ENCODE peak calls at places on chromosomes 6 and 20, in six cellular contexts. One of them, this sample, is unnamed.

GRCh38 chr6:38415231-38416005 is 224.3 kb downstream of the BTBD9 start:
- DNase-seq in cardiac fibroblast: no peak
- DNase-seq in WERI-Rb-1: no peak
- DNase-seq in astrocyte of the spinal cord: no peak
- DNase-seq in brain microvascular endothelial cell: no peak
- DNase-seq in tibial artery: no peak
- DNase-seq in this sample: no peak

GRCh38 chr20:50918403-50918802 is 12.8 kb downstream of the ADNP start:
- DNase-seq in brain microvascular endothelial cell: no peak
- DNase-seq in astrocyte of the spinal cord: peak; percentile 47
- DNase-seq in cardiac fibroblast: peak; percentile 72
- DNase-seq in tibial artery: no peak
- DNase-seq in WERI-Rb-1: no peak
- DNase-seq in this sample: peak; percentile 44

GRCh38 chr6:52933778-52934177 is 24.3 kb upstream of the GSTA3 start:
- DNase-seq in tibial artery: no peak
- DNase-seq in WERI-Rb-1: no peak
- DNase-seq in cardiac fibroblast: no peak
- DNase-seq in brain microvascular endothelial cell: no peak
- DNase-seq in astrocyte of the spinal cord: no peak
- DNase-seq in this sample: no peak

GRCh38 chr6:32183483-32184083 is 470 bp downstream of the AGER start:
- DNase-seq in brain microvascular endothelial cell: no peak
- DNase-seq in WERI-Rb-1: no peak
- DNase-seq in tibial artery: no peak
- DNase-seq in cardiac fibroblast: no peak
- DNase-seq in astrocyte of the spinal cord: no peak
- DNase-seq in this sample: no peak

GRCh38 chr6:25608562-25609174 is 43.3 kb upstream of the SCGN start:
- DNase-seq in WERI-Rb-1: no peak
- DNase-seq in brain microvascular endothelial cell: no peak
- DNase-seq in cardiac fibroblast: no peak
- DNase-seq in astrocyte of the spinal cord: no peak
- DNase-seq in tibial artery: no peak
- DNase-seq in this sample: no peak

GRCh38 chr6:8279094-8279805 is 156.1 kb downstream of the SLC35B3 start:
- DNase-seq in WERI-Rb-1: no peak
- DNase-seq in brain microvascular endothelial cell: no peak
- DNase-seq in tibial artery: no peak
- DNase-seq in astrocyte of the spinal cord: no peak
- DNase-seq in cardiac fibroblast: no peak
- DNase-seq in this sample: no peak

GRCh38 chr6:4759997-4760396 is 16.2 kb upstream of the CDYL start:
- DNase-seq in tibial artery: no peak
- DNase-seq in astrocyte of the spinal cord: no peak
- DNase-seq in cardiac fibroblast: no peak
- DNase-seq in brain microvascular endothelial cell: no peak
- DNase-seq in WERI-Rb-1: no peak
- DNase-seq in this sample: no peak

GRCh38 chr6:113742342-113742741 is 114.8 kb upstream of the MARCKS start:
- DNase-seq in tibial artery: no peak
- DNase-seq in astrocyte of the spinal cord: no peak
- DNase-seq in cardiac fibroblast: no peak
- DNase-seq in brain microvascular endothelial cell: no peak
- DNase-seq in WERI-Rb-1: no peak
- DNase-seq in this sample: no peak

GRCh38 chr6:167127785-167128531 is 5.1 kb downstream of the CCR6 start:
- DNase-seq in brain microvascular endothelial cell: no peak
- DNase-seq in cardiac fibroblast: no peak
- DNase-seq in WERI-Rb-1: no peak
- DNase-seq in astrocyte of the spinal cord: no peak
- DNase-seq in tibial artery: no peak
- DNase-seq in this sample: no peak

GRCh38 chr6:113829702-113830058 is 27.5 kb upstream of the MARCKS start:
- DNase-seq in tibial artery: no peak
- DNase-seq in brain microvascular endothelial cell: peak; percentile 33
- DNase-seq in WERI-Rb-1: no peak
- DNase-seq in cardiac fibroblast: peak; percentile 21
- DNase-seq in astrocyte of the spinal cord: peak; percentile 81
- DNase-seq in this sample: no peak

GRCh38 chr20:23606652-23607049 is 934 bp upstream of the CST9 start:
- DNase-seq in brain microvascular endothelial cell: peak; percentile 64
- DNase-seq in WERI-Rb-1: peak; percentile 83
- DNase-seq in cardiac fibroblast: peak; percentile 76
- DNase-seq in astrocyte of the spinal cord: peak; percentile 71
- DNase-seq in tibial artery: peak; percentile 85
- DNase-seq in this sample: no peak

GRCh38 chr6:124298682-124299081 is 495.0 kb downstream of the NKAIN2 start:
- DNase-seq in astrocyte of the spinal cord: no peak
- DNase-seq in WERI-Rb-1: peak; percentile 20
- DNase-seq in tibial artery: no peak
- DNase-seq in brain microvascular endothelial cell: no peak
- DNase-seq in cardiac fibroblast: no peak
- DNase-seq in this sample: no peak

GRCh38 chr6:15515660-15516375 is 147.0 kb downstream of the DTNBP1 start:
- DNase-seq in cardiac fibroblast: no peak
- DNase-seq in tibial artery: no peak
- DNase-seq in brain microvascular endothelial cell: no peak
- DNase-seq in WERI-Rb-1: no peak
- DNase-seq in astrocyte of the spinal cord: no peak
- DNase-seq in this sample: no peak
- H3K4me3 ChIP-seq in cardiac fibroblast: no peak overlapping the region
- H3K4me3 ChIP-seq in tibial artery: no peak overlapping the region
- H3K4me3 ChIP-seq in brain microvascular endothelial cell: no peak overlapping the region
- H3K4me3 ChIP-seq in WERI-Rb-1: no peak overlapping the region
- H3K4me3 ChIP-seq in astrocyte of the spinal cord: no peak overlapping the region
- H3K4me3 ChIP-seq in this sample: no peak overlapping the region

GRCh38 chr6:37259191-37259590 is 1.2 kb upstream of the TMEM217 start:
- DNase-seq in tibial artery: no peak
- DNase-seq in astrocyte of the spinal cord: no peak
- DNase-seq in WERI-Rb-1: no peak
- DNase-seq in cardiac fibroblast: peak; percentile 48
- DNase-seq in brain microvascular endothelial cell: no peak
- DNase-seq in this sample: no peak
- H3K4me3 ChIP-seq in tibial artery: no peak overlapping the region
- H3K4me3 ChIP-seq in astrocyte of the spinal cord: no peak overlapping the region
- H3K4me3 ChIP-seq in WERI-Rb-1: no peak overlapping the region
- H3K4me3 ChIP-seq in cardiac fibroblast: no peak overlapping the region
- H3K4me3 ChIP-seq in brain microvascular endothelial cell: no peak overlapping the region
- H3K4me3 ChIP-seq in this sample: peak overlapping the region; percentile 98

GRCh38 chr20:2796011-2796660 is 4.3 kb downstream of the CPXM1 start:
- DNase-seq in astrocyte of the spinal cord: no peak
- DNase-seq in WERI-Rb-1: no peak
- DNase-seq in tibial artery: no peak
- DNase-seq in cardiac fibroblast: no peak
- DNase-seq in brain microvascular endothelial cell: no peak
- DNase-seq in this sample: no peak

GRCh38 chr20:2798814-2799213 is 1.6 kb downstream of the CPXM1 start:
- DNase-seq in astrocyte of the spinal cord: peak; percentile 62
- DNase-seq in tibial artery: no peak
- DNase-seq in WERI-Rb-1: no peak
- DNase-seq in cardiac fibroblast: peak; percentile 30
- DNase-seq in brain microvascular endothelial cell: no peak
- DNase-seq in this sample: no peak

GRCh38 chr20:2798095-2798805 is 2.2 kb downstream of the CPXM1 start:
- DNase-seq in brain microvascular endothelial cell: no peak
- DNase-seq in cardiac fibroblast: no peak
- DNase-seq in WERI-Rb-1: no peak
- DNase-seq in astrocyte of the spinal cord: no peak
- DNase-seq in tibial artery: no peak
- DNase-seq in this sample: no peak

GRCh38 chr20:2795451-2795850 is 5.0 kb downstream of the CPXM1 start:
- DNase-seq in tibial artery: no peak
- DNase-seq in cardiac fibroblast: no peak
- DNase-seq in astrocyte of the spinal cord: no peak
- DNase-seq in brain microvascular endothelial cell: no peak
- DNase-seq in WERI-Rb-1: no peak
- DNase-seq in this sample: no peak

DNA sequence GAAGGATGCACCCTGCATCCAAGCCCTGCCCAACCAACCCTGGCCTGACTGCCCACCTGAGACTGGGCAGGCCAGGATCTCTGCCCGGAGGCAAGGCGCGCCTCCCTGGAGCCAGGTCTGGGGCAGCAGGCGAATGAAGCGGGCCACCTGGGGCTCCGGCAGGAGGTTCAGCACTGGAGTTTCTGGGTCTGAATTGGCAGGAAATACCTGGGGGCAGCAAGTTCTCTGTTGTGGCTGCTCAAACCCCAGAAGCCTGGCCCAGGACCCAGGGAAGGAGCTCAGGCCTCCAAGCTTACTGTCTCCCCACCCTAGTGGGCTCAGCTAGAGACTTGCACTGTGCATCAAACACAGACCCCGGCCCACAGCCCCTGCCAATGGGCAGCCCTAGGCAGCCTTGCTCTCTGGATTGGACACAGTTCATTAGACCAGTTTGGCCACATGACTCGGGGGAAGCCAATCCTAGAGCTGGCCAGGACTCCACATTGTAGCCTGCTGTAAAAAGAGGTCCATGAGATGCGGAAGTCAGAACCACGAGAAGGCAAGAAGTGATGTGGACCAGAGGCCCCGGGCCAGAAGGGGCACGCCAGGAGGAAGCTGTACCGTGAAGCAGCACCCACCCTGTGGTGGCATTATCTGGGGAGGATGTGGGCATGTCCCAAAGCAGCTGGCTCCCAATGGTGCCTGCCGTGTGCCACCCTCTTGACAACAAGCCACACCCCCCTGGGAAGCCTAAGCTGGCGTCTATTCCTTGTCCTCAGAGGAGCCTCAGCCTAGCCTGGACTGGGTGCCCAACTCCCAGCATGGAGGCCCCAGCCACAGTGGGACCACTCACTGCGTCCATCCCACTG is 3.1 kb downstream of the CPXM1 start:
- DNase-seq in WERI-Rb-1: no peak
- DNase-seq in astrocyte of the spinal cord: no peak
- DNase-seq in tibial artery: no peak
- DNase-seq in cardiac fibroblast: no peak
- DNase-seq in brain microvascular endothelial cell: no peak
- DNase-seq in this sample: no peak
- H3K4me3 ChIP-seq in WERI-Rb-1: no peak overlapping the region
- H3K4me3 ChIP-seq in astrocyte of the spinal cord: no peak overlapping the region
- H3K4me3 ChIP-seq in tibial artery: no peak overlapping the region
- H3K4me3 ChIP-seq in cardiac fibroblast: no peak overlapping the region
- H3K4me3 ChIP-seq in brain microvascular endothelial cell: no peak overlapping the region
- H3K4me3 ChIP-seq in this sample: no peak overlapping the region

GRCh38 chr20:62293111-62293784 is 9.5 kb upstream of the ADRM1 start:
- DNase-seq in WERI-Rb-1: no peak
- DNase-seq in cardiac fibroblast: no peak
- DNase-seq in brain microvascular endothelial cell: no peak
- DNase-seq in astrocyte of the spinal cord: no peak
- DNase-seq in tibial artery: no peak
- DNase-seq in this sample: no peak
- H3K4me3 ChIP-seq in WERI-Rb-1: no peak overlapping the region
- H3K4me3 ChIP-seq in cardiac fibroblast: no peak overlapping the region
- H3K4me3 ChIP-seq in brain microvascular endothelial cell: no peak overlapping the region
- H3K4me3 ChIP-seq in astrocyte of the spinal cord: no peak overlapping the region
- H3K4me3 ChIP-seq in tibial artery: no peak overlapping the region
- H3K4me3 ChIP-seq in this sample: no peak overlapping the region

DNA sequence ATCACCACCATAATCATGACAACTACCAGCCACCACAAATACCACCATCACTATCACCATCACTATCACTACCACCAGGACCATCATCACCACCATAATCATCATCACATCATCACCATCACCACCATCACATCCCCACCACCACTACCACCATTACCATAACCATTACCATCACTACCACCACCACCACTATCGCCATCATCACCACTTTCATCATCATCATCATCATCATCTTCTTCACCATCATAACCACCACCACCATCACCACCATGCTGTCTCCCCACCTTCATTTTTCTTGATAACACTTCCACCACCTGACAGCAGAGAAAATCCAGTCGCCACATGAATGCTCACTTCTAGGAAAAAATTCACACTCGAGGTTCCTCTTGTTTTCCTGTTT is 253.6 kb downstream of the ANKRD60 start:
- DNase-seq in cardiac fibroblast: no peak
- DNase-seq in tibial artery: no peak
- DNase-seq in WERI-Rb-1: no peak
- DNase-seq in astrocyte of the spinal cord: no peak
- DNase-seq in brain microvascular endothelial cell: no peak
- DNase-seq in this sample: no peak
- H3K4me3 ChIP-seq in cardiac fibroblast: no peak overlapping the region
- H3K4me3 ChIP-seq in tibial artery: no peak overlapping the region
- H3K4me3 ChIP-seq in WERI-Rb-1: no peak overlapping the region
- H3K4me3 ChIP-seq in astrocyte of the spinal cord: no peak overlapping the region
- H3K4me3 ChIP-seq in brain microvascular endothelial cell: no peak overlapping the region
- H3K4me3 ChIP-seq in this sample: no peak overlapping the region

DNA sequence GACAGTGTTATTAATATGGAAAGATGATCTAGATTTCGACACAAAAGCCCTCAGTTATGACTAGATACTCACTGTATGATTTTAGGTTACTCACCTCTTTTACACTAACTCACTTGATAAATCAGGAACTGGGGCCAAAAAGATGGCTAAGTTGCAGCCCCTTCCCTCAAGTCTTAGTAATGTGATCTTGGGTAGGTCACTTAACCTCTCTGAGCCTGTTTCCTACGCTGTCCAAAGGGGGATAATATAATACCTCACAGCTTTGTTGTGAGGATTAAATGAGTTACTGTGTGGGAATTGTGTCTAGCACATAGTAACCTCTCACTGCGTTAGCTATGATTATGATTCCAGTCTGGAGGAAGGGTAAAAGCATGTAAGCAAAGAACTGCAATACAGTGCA is 1.3 kb downstream of the TTI1 start:
- DNase-seq in astrocyte of the spinal cord: no peak
- DNase-seq in tibial artery: no peak
- DNase-seq in brain microvascular endothelial cell: no peak
- DNase-seq in WERI-Rb-1: no peak
- DNase-seq in cardiac fibroblast: no peak
- DNase-seq in this sample: no peak
- H3K4me3 ChIP-seq in astrocyte of the spinal cord: no peak overlapping the region
- H3K4me3 ChIP-seq in tibial artery: no peak overlapping the region
- H3K4me3 ChIP-seq in brain microvascular endothelial cell: no peak overlapping the region
- H3K4me3 ChIP-seq in WERI-Rb-1: no peak overlapping the region
- H3K4me3 ChIP-seq in cardiac fibroblast: no peak overlapping the region
- H3K4me3 ChIP-seq in this sample: no peak overlapping the region

GRCh38 chr6:170087946-170088348 is 202.9 kb downstream of the DLL1 start:
- DNase-seq in WERI-Rb-1: no peak
- DNase-seq in brain microvascular endothelial cell: no peak
- DNase-seq in tibial artery: peak; percentile 17
- DNase-seq in cardiac fibroblast: no peak
- DNase-seq in astrocyte of the spinal cord: no peak
- DNase-seq in this sample: no peak
- H3K4me3 ChIP-seq in WERI-Rb-1: no peak overlapping the region
- H3K4me3 ChIP-seq in brain microvascular endothelial cell: no peak overlapping the region
- H3K4me3 ChIP-seq in tibial artery: peak overlapping the region; percentile 11
- H3K4me3 ChIP-seq in cardiac fibroblast: no peak overlapping the region
- H3K4me3 ChIP-seq in astrocyte of the spinal cord: no peak overlapping the region
- H3K4me3 ChIP-seq in this sample: no peak overlapping the region

DNA sequence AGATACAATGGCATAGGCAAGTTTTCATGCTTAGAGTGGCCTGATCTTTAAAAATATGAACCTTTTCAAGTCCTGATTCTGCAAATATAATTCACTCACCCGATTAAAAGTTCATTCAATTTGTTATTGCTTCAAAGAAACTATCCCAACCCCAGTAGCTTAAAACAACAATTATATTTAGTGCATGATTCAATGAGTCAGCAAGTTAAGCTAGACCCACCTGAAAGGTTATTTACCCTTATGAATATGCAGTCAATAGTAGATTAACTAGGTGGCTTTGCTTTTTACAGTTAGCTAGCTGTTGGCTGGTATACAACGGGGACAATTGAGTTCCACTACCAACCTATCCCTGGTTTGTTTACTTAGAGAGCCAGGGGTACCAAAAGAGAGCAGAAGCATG is 95.6 kb upstream of the ANKEF1 start:
- DNase-seq in tibial artery: no peak
- DNase-seq in cardiac fibroblast: no peak
- DNase-seq in brain microvascular endothelial cell: no peak
- DNase-seq in WERI-Rb-1: no peak
- DNase-seq in astrocyte of the spinal cord: no peak
- DNase-seq in this sample: no peak
- H3K4me3 ChIP-seq in tibial artery: no peak overlapping the region
- H3K4me3 ChIP-seq in cardiac fibroblast: no peak overlapping the region
- H3K4me3 ChIP-seq in brain microvascular endothelial cell: no peak overlapping the region
- H3K4me3 ChIP-seq in WERI-Rb-1: no peak overlapping the region
- H3K4me3 ChIP-seq in astrocyte of the spinal cord: no peak overlapping the region
- H3K4me3 ChIP-seq in this sample: no peak overlapping the region